ENCODE peak calls at places on chromosomes 3 and 15, in nine cellular contexts. R is heart left ventricle; Z is colonic mucosa; F is astrocyte of the spinal cord; M is naive thymus-derived CD4-positive, alpha-beta T cell; C is H1; D is GM06990; L is thyroid gland; E is transverse colon. Y is an unnamed sample.

GRCh38 chr3:159761377-159761776 is 227.3 kb upstream of the IL12A start:
- DNase-seq in R (peak), D (no peak), F (peak), E (peak), M (no peak), C (no peak), Z (no peak), L (no peak), Y (no peak)

GRCh38 chr15:81091889-81092558 is 42.0 kb upstream of the CFAP161 start:
- DNase-seq in R (peak), E (no peak), D (no peak), L (no peak), C (no peak), M (no peak), Z (no peak), F (peak), Y (no peak)

GRCh38 chr3:160980740-160981139 is 124.4 kb downstream of the B3GALNT1 start:
- DNase-seq in R (no peak), E (no peak), M (no peak), L (no peak), Z (no peak), C (no peak), F (no peak), D (no peak), Y (no peak)

GRCh38 chr3:67008388-67008787 is 10.3 kb downstream of the KBTBD8 start:
- DNase-seq in M (no peak), E (no peak), Z (no peak), C (no peak), L (no peak), F (no peak), D (no peak), R (no peak), Y (no peak)

GRCh38 chr3:60582285-60582684 is 669.0 kb downstream of the FHIT start:
- DNase-seq in D (no peak), R (no peak), C (no peak), L (no peak), M (no peak), F (peak), E (no peak), Z (no peak), Y (no peak)

GRCh38 chr3:118960876-118961275 is 73.8 kb downstream of the IGSF11 start:
- DNase-seq in C (no peak), E (no peak), Z (no peak), F (no peak), M (no peak), L (no peak), R (no peak), D (no peak), Y (no peak)

GRCh38 chr15:96331141-96331941 is 841 bp downstream of the NR2F2 start:
- DNase-seq in C (peak), L (peak), F (peak), E (no peak), R (peak), M (no peak), D (no peak), Z (peak), Y (no peak)

GRCh38 chr15:82943176-82943575 is 9.3 kb downstream of the HOMER2 start:
- DNase-seq in F (no peak), R (no peak), E (no peak), M (no peak), Z (no peak), C (no peak), D (no peak), L (no peak), Y (no peak)

GRCh38 chr15:100235030-100235617 is 106.7 kb downstream of the ADAMTS17 start:
- DNase-seq in E (no peak), D (no peak), C (no peak), F (no peak), M (no peak), R (peak), Z (no peak), L (no peak), Y (no peak)

GRCh38 chr3:152269423-152270144 is 855 bp downstream of the MBNL1 start:
- DNase-seq in D (no peak), F (peak), Z (peak), M (peak), R (peak), L (peak), E (peak), C (no peak), Y (no peak)

GRCh38 chr15:99631256-99631655 is 65.5 kb downstream of the MEF2A start:
- DNase-seq in R (no peak), C (no peak), E (peak), D (peak), L (no peak), F (no peak), Z (no peak), M (no peak), Y (no peak)

GRCh38 chr3:108620250-108620649 is 30.7 kb downstream of the DZIP3 start:
- DNase-seq in L (no peak), Z (no peak), M (no peak), E (no peak), D (no peak), C (no peak), F (no peak), R (no peak), Y (no peak)

GRCh38 chr3:48919215-48920138 is 835 bp downstream of the ARIH2 start:
- DNase-seq in D (peak), E (peak), Z (peak), M (peak), L (no peak), F (peak), C (no peak), R (peak), Y (no peak)

GRCh38 chr3:129116482-129116946 is 5.1 kb downstream of the RAB43 start:
- DNase-seq in L (peak), C (no peak), D (no peak), E (no peak), M (no peak), R (no peak), F (no peak), Z (peak), Y (no peak)

GRCh38 chr15:97234841-97235240 is 725.7 kb upstream of the ARRDC4 start:
- DNase-seq in F (peak), E (no peak), D (no peak), M (no peak), C (no peak), Z (no peak), R (no peak), L (no peak), Y (no peak)

GRCh38 chr3:101124125-101124524 is 130.9 kb upstream of the ABI3BP start:
- DNase-seq in L (peak), D (no peak), C (no peak), F (peak), Z (no peak), M (no peak), R (no peak), E (no peak), Y (no peak)

GRCh38 chr3:62188547-62189375 is 184.6 kb downstream of the FEZF2 start:
- DNase-seq in E (peak), R (peak), M (peak), F (peak), D (peak), Z (peak), C (peak), L (peak), Y (no peak)

GRCh38 chr15:88512606-88513005 is 33.9 kb downstream of the DET1 start:
- DNase-seq in Z (no peak), L (no peak), E (no peak), D (no peak), R (no peak), F (no peak), M (no peak), C (no peak), Y (no peak)

GRCh38 chr15:47184003-47184404 is 533.3 kb upstream of the SEMA6D start:
- DNase-seq in Z (no peak), D (peak), C (no peak), L (peak), M (no peak), E (peak), R (peak), F (no peak), Y (no peak)

GRCh38 chr3:141393151-141394076 is 25.1 kb downstream of the ZBTB38 start:
- DNase-seq in E (no peak), L (no peak), M (no peak), Z (peak), F (peak), C (no peak), D (no peak), R (no peak), Y (no peak)

GRCh38 chr3:11244131-11244677 is 28.0 kb upstream of the ATG7 start:
- DNase-seq in C (no peak), L (no peak), D (no peak), Z (no peak), R (no peak), M (no peak), F (peak), E (no peak), Y (no peak)

GRCh38 chr15:85785887-85786777 is 8.6 kb downstream of the KLHL25 start:
- DNase-seq in E (peak), L (peak), M (no peak), C (no peak), R (peak), D (no peak), F (peak), Z (peak), Y (no peak)

GRCh38 chr3:58824285-58824684 is 157.7 kb upstream of the FAM3D start:
- DNase-seq in Z (peak), E (peak), F (peak), C (peak), L (no peak), R (peak), M (no peak), D (no peak), Y (no peak)

GRCh38 chr15:79826800-79827199 is 70.0 kb downstream of the MTHFS start:
- DNase-seq in C (no peak), R (no peak), F (no peak), E (no peak), D (no peak), M (no peak), Z (no peak), L (peak), Y (no peak)

GRCh38 chr3:183490211-183490601 is 61.8 kb upstream of the MCF2L2 start:
- DNase-seq in Z (no peak), C (peak), L (no peak), F (no peak), D (no peak), E (no peak), M (no peak), R (no peak), Y (no peak)

GRCh38 chr3:139230391-139230790 is 113.4 kb upstream of the MRPS22 start:
- DNase-seq in R (no peak), L (no peak), D (no peak), E (no peak), F (no peak), C (no peak), M (no peak), Z (no peak), Y (no peak)

GRCh38 chr15:100973351-100974034 is 54.3 kb downstream of the LRRK1 start:
- DNase-seq in R (no peak), Z (no peak), F (no peak), M (no peak), D (no peak), C (peak), E (no peak), L (peak), Y (no peak)

GRCh38 chr3:101781166-101781565 is 2.2 kb downstream of the NXPE3 start:
- DNase-seq in R (no peak), C (no peak), L (no peak), Z (no peak), D (no peak), F (no peak), E (no peak), M (no peak), Y (no peak)

GRCh38 chr3:49017978-49018706 is at the start of gene DALRD3:
- DNase-seq in L (peak), C (peak), M (no peak), Z (peak), E (peak), F (peak), D (peak), R (peak), Y (no peak)

GRCh38 chr15:61115679-61116078 is 113.4 kb downstream of the RORA start:
- DNase-seq in C (no peak), R (no peak), L (no peak), M (no peak), F (peak), E (no peak), Z (no peak), D (no peak), Y (no peak)

GRCh38 chr3:143277531-143277930 is 158.0 kb downstream of the CHST2 start:
- DNase-seq in Z (no peak), C (no peak), F (no peak), L (no peak), E (no peak), R (no peak), M (no peak), D (no peak), Y (no peak)

GRCh38 chr3:13667330-13667729 is 118.4 kb downstream of the FBLN2 start:
- DNase-seq in F (no peak), M (no peak), C (no peak), E (no peak), Z (no peak), L (no peak), R (no peak), D (no peak), Y (no peak)

GRCh38 chr3:41711656-41712055 is 250.2 kb downstream of the ULK4 start:
- DNase-seq in E (no peak), L (no peak), Z (no peak), R (no peak), F (peak), D (no peak), M (no peak), C (no peak), Y (no peak)

GRCh38 chr15:35499723-35500122 is 46.2 kb downstream of the DPH6 start:
- DNase-seq in C (no peak), L (no peak), M (no peak), Z (no peak), R (no peak), D (no peak), E (no peak), F (no peak), Y (no peak)

GRCh38 chr15:31206386-31207174 is 105.1 kb upstream of the TRPM1 start:
- DNase-seq in E (no peak), C (no peak), F (no peak), L (no peak), D (no peak), Z (no peak), R (no peak), M (no peak), Y (no peak)

GRCh38 chr15:65084500-65085206 is 8.1 kb downstream of the KBTBD13 start:
- DNase-seq in F (no peak), R (peak), E (no peak), L (no peak), C (no peak), Z (no peak), D (no peak), M (no peak), Y (no peak)

GRCh38 chr3:81916890-81917289 is 155.4 kb upstream of the GBE1 start:
- DNase-seq in M (no peak), D (no peak), E (no peak), Z (no peak), F (no peak), L (no peak), R (no peak), C (no peak), Y (no peak)

GRCh38 chr3:40627095-40627494 is 102.3 kb downstream of the ZNF621 start:
- DNase-seq in M (no peak), C (no peak), E (no peak), R (no peak), D (no peak), L (no peak), F (no peak), Z (no peak), Y (no peak)

GRCh38 chr3:40628984-40629383 is 104.2 kb downstream of the ZNF621 start:
- DNase-seq in Z (no peak), R (no peak), M (no peak), L (no peak), C (no peak), E (no peak), D (no peak), F (no peak), Y (no peak)

DNA sequence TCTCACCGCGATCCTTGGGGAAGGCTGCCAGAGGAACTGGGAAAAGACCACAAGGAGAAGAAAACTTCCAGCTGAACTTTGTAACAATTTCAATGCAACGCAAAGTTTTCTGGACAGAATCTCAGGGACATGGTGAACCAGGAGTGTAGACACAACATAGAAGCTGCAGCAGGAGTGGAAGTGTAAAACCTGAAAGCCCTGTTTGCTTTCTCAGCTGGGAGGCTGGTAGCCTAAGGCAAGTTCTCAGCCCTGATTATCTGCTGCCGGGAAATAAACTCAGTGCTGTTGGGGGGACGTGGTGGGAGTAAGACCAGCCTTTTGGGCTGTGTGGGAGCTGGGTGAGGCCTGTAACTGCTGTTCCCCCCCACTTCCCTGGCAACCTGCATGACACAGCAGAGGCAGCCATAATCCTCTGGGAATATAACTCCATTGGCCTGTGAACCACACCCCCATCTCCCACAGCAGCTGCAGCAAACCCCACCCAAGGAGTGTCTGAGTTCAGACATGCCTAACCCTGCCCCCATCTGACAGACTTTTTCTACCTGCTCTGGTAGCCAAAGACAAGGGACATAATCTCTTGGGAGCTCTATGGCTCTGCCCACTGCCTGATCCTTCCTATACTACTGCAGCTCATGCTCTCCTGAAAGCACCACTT is 106.7 kb downstream of the ZNF621 start:
- DNase-seq in M (no peak), D (no peak), E (peak), L (no peak), Z (peak), C (no peak), R (no peak), F (no peak), Y (peak)
- H3K4me3 ChIP-seq in M (no peak), D (no peak), E (no peak), L (no peak), Z (no peak), C (no peak), R (no peak), F (no peak), Y (no peak)

DNA sequence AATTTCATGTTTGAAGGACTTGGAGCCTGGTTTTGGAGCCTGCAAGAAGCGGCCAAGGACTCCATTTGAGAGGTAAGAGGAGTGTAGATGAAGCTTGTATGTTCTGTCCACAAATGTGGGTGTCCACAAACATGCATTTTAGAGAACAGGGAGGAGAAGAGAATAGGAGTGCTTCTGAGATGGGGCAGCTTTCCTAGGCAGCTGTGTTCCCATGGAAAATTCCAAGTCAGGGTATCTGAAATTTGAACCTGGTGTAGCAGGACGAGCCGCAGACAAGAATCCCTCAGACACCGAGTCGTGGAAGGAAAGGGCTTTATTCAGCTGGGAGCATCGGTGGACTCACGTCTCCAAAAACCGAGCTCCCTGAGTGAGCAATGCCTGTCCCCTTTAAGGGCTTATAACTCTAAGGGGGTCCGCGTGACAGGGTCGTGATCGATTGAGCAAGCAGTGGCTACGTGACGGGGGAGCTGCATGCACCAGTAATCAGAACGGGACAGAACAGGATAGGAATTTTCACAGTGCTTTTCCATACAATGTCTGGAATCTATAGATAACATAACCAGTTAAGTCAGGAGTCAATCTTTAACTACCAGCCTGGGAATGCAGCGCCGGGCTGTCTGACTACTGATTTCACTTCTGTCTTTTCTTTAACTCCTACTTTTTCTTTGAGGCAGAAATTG is 71.4 kb upstream of the WDR72 start:
- DNase-seq in F (no peak), C (no peak), Z (peak), M (no peak), R (no peak), E (peak), D (no peak), L (no peak), Y (no peak)
- H3K4me3 ChIP-seq in F (no peak), C (no peak), Z (no peak), M (no peak), R (no peak), E (no peak), D (no peak), L (no peak), Y (no peak)

GRCh38 chr3:46561511-46561910 is 4.6 kb downstream of the LRRC2 start:
- DNase-seq in D (no peak), E (no peak), F (no peak), M (no peak), R (peak), Z (no peak), L (no peak), C (peak), Y (no peak)

GRCh38 chr3:46561951-46562350 is 4.2 kb downstream of the LRRC2 start:
- DNase-seq in D (no peak), R (no peak), C (no peak), M (no peak), Z (no peak), F (no peak), E (no peak), L (no peak), Y (no peak)

GRCh38 chr3:46558184-46559029 is 7.7 kb downstream of the LRRC2 start:
- DNase-seq in C (peak), L (peak), D (peak), M (peak), F (peak), R (peak), E (peak), Z (peak), Y (no peak)

GRCh38 chr3:46557814-46558183 is 8.3 kb downstream of the LRRC2 start:
- DNase-seq in L (no peak), M (no peak), R (no peak), Z (peak), E (no peak), C (no peak), F (no peak), D (no peak), Y (no peak)

DNA sequence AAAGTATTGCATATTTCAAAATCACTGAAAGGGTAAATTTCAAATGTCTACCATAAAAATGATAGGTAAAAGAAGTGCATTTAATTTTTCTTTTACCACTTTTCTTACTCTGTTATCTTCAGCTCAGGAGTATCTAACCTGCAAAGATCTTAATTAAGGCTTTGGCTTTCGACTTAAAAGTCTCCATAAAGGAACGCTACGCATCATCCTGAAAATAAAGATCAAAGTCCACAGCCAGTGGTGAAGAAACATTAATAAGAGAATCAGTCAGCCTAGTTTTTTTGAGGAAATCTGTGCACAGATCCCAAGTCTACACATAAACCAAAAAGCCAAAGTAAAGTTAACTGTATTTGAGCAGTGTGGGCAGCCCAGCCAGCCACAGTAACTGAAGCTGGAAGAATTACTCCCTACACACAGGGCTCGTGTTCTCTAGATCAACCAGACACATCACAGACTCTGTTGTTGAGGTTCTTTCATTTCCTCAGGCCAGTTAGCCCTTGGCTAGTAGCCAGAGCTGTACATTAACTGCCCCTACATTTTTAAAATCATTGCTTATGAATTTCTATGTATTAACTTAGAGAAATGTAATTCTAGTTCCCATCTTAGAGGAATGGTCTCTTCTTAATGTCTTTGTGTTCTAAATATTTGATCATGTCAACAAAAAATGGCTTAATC is 6.9 kb downstream of the LRRC2 start:
- DNase-seq in Z (peak), D (no peak), R (no peak), F (no peak), C (peak), M (no peak), E (no peak), L (no peak), Y (no peak)
- H3K4me3 ChIP-seq in Z (no peak), D (no peak), R (peak), F (no peak), C (peak), M (no peak), E (peak), L (no peak), Y (peak)

GRCh38 chr3:177195242-177195940 is 1.9 kb downstream of the TBL1XR1 start:
- DNase-seq in Z (peak), C (no peak), D (no peak), E (peak), M (no peak), F (peak), L (peak), R (peak), Y (no peak)

GRCh38 chr3:177194319-177194718 is 3.0 kb downstream of the TBL1XR1 start:
- DNase-seq in F (no peak), Z (no peak), M (no peak), L (no peak), D (no peak), C (no peak), R (no peak), E (no peak), Y (no peak)

GRCh38 chr3:177195941-177196472 is 1.3 kb downstream of the TBL1XR1 start:
- DNase-seq in C (no peak), Z (peak), F (no peak), M (no peak), L (peak), D (no peak), E (no peak), R (no peak), Y (no peak)

GRCh38 chr3:177191108-177191779 is 6.0 kb downstream of the TBL1XR1 start:
- DNase-seq in C (no peak), F (no peak), D (no peak), M (no peak), Z (no peak), R (no peak), E (no peak), L (no peak), Y (no peak)

GRCh38 chr3:177193706-177194268 is 3.5 kb downstream of the TBL1XR1 start:
- DNase-seq in E (no peak), R (no peak), F (no peak), L (no peak), Z (no peak), M (no peak), C (no peak), D (no peak), Y (no peak)
- H3K4me3 ChIP-seq in E (no peak), R (no peak), F (peak), L (no peak), Z (no peak), M (peak), C (peak), D (peak), Y (no peak)

Y was measured in vagina.